ENCODE peak calls at places on chromosomes 11 and 22, in six cellular contexts. One of them, this sample, is unnamed.

GRCh38 chr11:35935390-35935789 is 8.5 kb upstream of the LDLRAD3 start:
- DNase-seq in HCT116: no peak
- DNase-seq in uterus: no peak
- DNase-seq in left ventricle myocardium inferior: no peak
- DNase-seq in foreskin keratinocyte: no peak
- DNase-seq in fibroblast of lung: no peak
- DNase-seq in this sample: no peak

GRCh38 chr11:67615455-67616430 is 9.0 kb downstream of the NDUFV1 start:
- DNase-seq in HCT116: peak; percentile 41
- DNase-seq in uterus: peak; percentile 14
- DNase-seq in left ventricle myocardium inferior: no peak
- DNase-seq in foreskin keratinocyte: no peak
- DNase-seq in fibroblast of lung: no peak
- DNase-seq in this sample: no peak

GRCh38 chr11:125062931-125063428 is at the start of gene SLC37A2:
- DNase-seq in HCT116: no peak
- DNase-seq in uterus: no peak
- DNase-seq in left ventricle myocardium inferior: peak; percentile 70
- DNase-seq in foreskin keratinocyte: peak; percentile 47
- DNase-seq in fibroblast of lung: peak; percentile 49
- DNase-seq in this sample: peak; percentile 51

GRCh38 chr11:16989554-16989953 is 24.7 kb downstream of the PLEKHA7 start:
- DNase-seq in HCT116: no peak
- DNase-seq in uterus: no peak
- DNase-seq in left ventricle myocardium inferior: no peak
- DNase-seq in foreskin keratinocyte: no peak
- DNase-seq in fibroblast of lung: no peak
- DNase-seq in this sample: no peak

GRCh38 chr22:48417143-48418070 is 1410.3 kb downstream of the BRD1 start:
- DNase-seq in HCT116: no peak
- DNase-seq in uterus: no peak
- DNase-seq in left ventricle myocardium inferior: no peak
- DNase-seq in foreskin keratinocyte: no peak
- DNase-seq in fibroblast of lung: no peak
- DNase-seq in this sample: no peak

GRCh38 chr11:119993732-119994131 is 144.2 kb downstream of the TRIM29 start:
- DNase-seq in HCT116: no peak
- DNase-seq in uterus: no peak
- DNase-seq in left ventricle myocardium inferior: no peak
- DNase-seq in foreskin keratinocyte: peak; percentile 24
- DNase-seq in fibroblast of lung: no peak
- DNase-seq in this sample: no peak

GRCh38 chr11:46247664-46248063 is 29.8 kb upstream of the CREB3L1 start:
- DNase-seq in HCT116: peak; percentile 76
- DNase-seq in uterus: no peak
- DNase-seq in left ventricle myocardium inferior: no peak
- DNase-seq in foreskin keratinocyte: peak; percentile 69
- DNase-seq in fibroblast of lung: peak; percentile 43
- DNase-seq in this sample: peak; percentile 52

GRCh38 chr11:67640021-67640757 is 626 bp upstream of the TBX10 start:
- DNase-seq in HCT116: peak; percentile 36
- DNase-seq in uterus: no peak
- DNase-seq in left ventricle myocardium inferior: no peak
- DNase-seq in foreskin keratinocyte: peak; percentile 20
- DNase-seq in fibroblast of lung: peak; percentile 32
- DNase-seq in this sample: peak; percentile 55

GRCh38 chr11:12889243-12889642 is 119.9 kb upstream of the RASSF10 start:
- DNase-seq in HCT116: no peak
- DNase-seq in uterus: peak; percentile 36
- DNase-seq in left ventricle myocardium inferior: peak; percentile 35
- DNase-seq in foreskin keratinocyte: peak; percentile 40
- DNase-seq in fibroblast of lung: peak; percentile 67
- DNase-seq in this sample: no peak

GRCh38 chr22:17149073-17149815 is 9.8 kb downstream of the HDHD5 start:
- DNase-seq in HCT116: no peak
- DNase-seq in uterus: no peak
- DNase-seq in left ventricle myocardium inferior: no peak
- DNase-seq in foreskin keratinocyte: no peak
- DNase-seq in fibroblast of lung: no peak
- DNase-seq in this sample: no peak

GRCh38 chr11:129798212-129798611 is 17.4 kb upstream of the TMEM45B start:
- DNase-seq in HCT116: no peak
- DNase-seq in uterus: no peak
- DNase-seq in left ventricle myocardium inferior: no peak
- DNase-seq in foreskin keratinocyte: no peak
- DNase-seq in fibroblast of lung: no peak
- DNase-seq in this sample: no peak

GRCh38 chr22:46352691-46353386 is 17.3 kb downstream of the TRMU start:
- DNase-seq in HCT116: no peak
- DNase-seq in uterus: no peak
- DNase-seq in left ventricle myocardium inferior: peak; percentile 73
- DNase-seq in foreskin keratinocyte: peak; percentile 75
- DNase-seq in fibroblast of lung: no peak
- DNase-seq in this sample: no peak

GRCh38 chr11:2376751-2377451 is at the start of gene CD81:
- DNase-seq in HCT116: no peak
- DNase-seq in uterus: peak; percentile 50
- DNase-seq in left ventricle myocardium inferior: no peak
- DNase-seq in foreskin keratinocyte: no peak
- DNase-seq in fibroblast of lung: peak; percentile 48
- DNase-seq in this sample: peak; percentile 56

GRCh38 chr11:34810107-34810562 is 106.0 kb downstream of the APIP start:
- DNase-seq in HCT116: no peak
- DNase-seq in uterus: no peak
- DNase-seq in left ventricle myocardium inferior: no peak
- DNase-seq in foreskin keratinocyte: no peak
- DNase-seq in fibroblast of lung: no peak
- DNase-seq in this sample: no peak

GRCh38 chr22:38135133-38135706 is 24.7 kb upstream of the BAIAP2L2 start:
- DNase-seq in HCT116: peak; percentile 53
- DNase-seq in uterus: no peak
- DNase-seq in left ventricle myocardium inferior: no peak
- DNase-seq in foreskin keratinocyte: peak; percentile 90
- DNase-seq in fibroblast of lung: peak; percentile 72
- DNase-seq in this sample: no peak

GRCh38 chr11:126929186-126930085 is 71.1 kb downstream of the KIRREL3 start:
- DNase-seq in HCT116: no peak
- DNase-seq in uterus: no peak
- DNase-seq in left ventricle myocardium inferior: no peak
- DNase-seq in foreskin keratinocyte: no peak
- DNase-seq in fibroblast of lung: peak; percentile 33
- DNase-seq in this sample: no peak

GRCh38 chr11:126925321-126926093 is 75.1 kb downstream of the KIRREL3 start:
- DNase-seq in HCT116: no peak
- DNase-seq in uterus: no peak
- DNase-seq in left ventricle myocardium inferior: no peak
- DNase-seq in foreskin keratinocyte: peak; percentile 55
- DNase-seq in fibroblast of lung: no peak
- DNase-seq in this sample: no peak

GRCh38 chr11:126927628-126928027 is 72.9 kb downstream of the KIRREL3 start:
- DNase-seq in HCT116: no peak
- DNase-seq in uterus: no peak
- DNase-seq in left ventricle myocardium inferior: no peak
- DNase-seq in foreskin keratinocyte: peak; percentile 43
- DNase-seq in fibroblast of lung: no peak
- DNase-seq in this sample: no peak

GRCh38 chr11:126924381-126924780 is 76.2 kb downstream of the KIRREL3 start:
- DNase-seq in HCT116: no peak
- DNase-seq in uterus: no peak
- DNase-seq in left ventricle myocardium inferior: no peak
- DNase-seq in foreskin keratinocyte: no peak
- DNase-seq in fibroblast of lung: no peak
- DNase-seq in this sample: no peak

GRCh38 chr11:126926376-126926791 is 74.2 kb downstream of the KIRREL3 start:
- DNase-seq in HCT116: no peak
- DNase-seq in uterus: no peak
- DNase-seq in left ventricle myocardium inferior: no peak
- DNase-seq in foreskin keratinocyte: no peak
- DNase-seq in fibroblast of lung: peak; percentile 27
- DNase-seq in this sample: no peak
- H3K27ac ChIP-seq in HCT116: no peak overlapping the region
- H3K27ac ChIP-seq in uterus: no peak overlapping the region
- H3K27ac ChIP-seq in left ventricle myocardium inferior: no peak overlapping the region
- H3K27ac ChIP-seq in foreskin keratinocyte: peak overlapping the region; percentile 66
- H3K27ac ChIP-seq in fibroblast of lung: no peak overlapping the region
- H3K27ac ChIP-seq in this sample: no peak overlapping the region

DNA sequence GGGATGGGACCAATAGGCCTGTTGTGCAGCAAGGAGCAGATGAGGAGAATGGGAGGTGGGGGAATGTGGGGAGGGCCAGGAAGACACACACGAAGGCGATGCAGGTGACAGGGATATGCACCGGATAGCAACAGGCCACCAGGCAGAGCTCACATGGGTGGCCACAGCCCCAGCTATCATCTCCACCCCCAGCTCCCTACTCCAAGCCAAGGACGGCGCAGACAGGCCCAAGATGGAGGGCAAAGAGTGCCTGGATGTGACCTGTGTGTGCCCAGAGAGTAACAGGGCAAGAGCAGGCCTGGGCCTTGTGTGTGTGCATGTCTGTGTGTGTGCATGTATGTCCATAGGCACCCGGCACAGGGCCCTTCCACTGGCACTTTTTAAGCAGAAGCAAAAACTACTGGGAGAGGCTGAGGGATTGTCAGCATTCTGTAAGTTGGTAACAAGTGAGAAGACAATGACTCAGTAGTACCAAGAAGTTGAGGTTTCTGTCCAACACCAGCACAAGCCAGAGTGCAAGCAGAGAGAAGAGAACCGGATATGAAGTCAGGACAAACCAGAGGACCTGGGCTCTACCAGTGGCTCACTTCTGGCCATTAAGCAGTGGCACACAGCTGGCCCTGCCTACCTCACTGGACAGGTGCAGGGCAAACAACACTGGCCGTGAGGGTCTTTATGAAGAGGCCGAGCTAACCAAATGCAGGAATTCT is 36.4 kb downstream of the NRXN2 start:
- DNase-seq in HCT116: no peak
- DNase-seq in uterus: no peak
- DNase-seq in left ventricle myocardium inferior: no peak
- DNase-seq in foreskin keratinocyte: no peak
- DNase-seq in fibroblast of lung: no peak
- DNase-seq in this sample: no peak
- H3K4me1 ChIP-seq in HCT116: no peaks in the 10 kb centered on the region
- H3K4me1 ChIP-seq in uterus: no peaks in the 10 kb centered on the region
- H3K4me1 ChIP-seq in left ventricle myocardium inferior: peaks cover 29% of the 10 kb centered on the region
- H3K4me1 ChIP-seq in foreskin keratinocyte: peaks cover 9% of the 10 kb centered on the region
- H3K4me1 ChIP-seq in fibroblast of lung: peaks cover 3% of the 10 kb centered on the region
- H3K4me1 ChIP-seq in this sample: peaks cover 6% of the 10 kb centered on the region

DNA sequence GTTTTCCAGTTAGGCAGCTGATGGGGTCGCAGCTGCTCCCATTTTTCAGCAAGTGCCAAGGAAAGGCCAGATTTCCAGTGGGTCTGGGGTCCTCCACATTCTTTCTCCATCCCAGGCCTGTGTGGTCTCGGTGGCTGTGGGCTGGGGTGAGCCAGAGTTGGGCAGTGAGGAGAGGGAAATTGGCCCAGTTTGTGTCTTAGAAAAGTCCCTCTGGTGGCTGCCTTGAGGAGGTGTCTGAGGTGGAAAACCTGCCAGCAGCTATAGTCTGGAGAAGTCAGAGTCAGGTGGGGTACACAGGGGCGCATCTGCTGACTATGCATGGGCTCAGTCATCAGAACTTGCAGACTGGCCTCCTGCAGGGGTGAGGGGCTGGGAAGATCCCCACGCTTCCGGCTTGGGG is 30.5 kb downstream of the MRGPRD start:
- DNase-seq in HCT116: peak; percentile 15
- DNase-seq in uterus: no peak
- DNase-seq in left ventricle myocardium inferior: no peak
- DNase-seq in foreskin keratinocyte: no peak
- DNase-seq in fibroblast of lung: peak; percentile 17
- DNase-seq in this sample: no peak
- TF ChIP-seq CTCF in HCT116: peak; percentile 17
- TF ChIP-seq CTCF in uterus: no peak
- TF ChIP-seq CTCF in left ventricle myocardium inferior: peak; percentile 23
- TF ChIP-seq CTCF in foreskin keratinocyte: peak; percentile 39
- TF ChIP-seq CTCF in fibroblast of lung: peak; percentile 13
- TF ChIP-seq CTCF in this sample: no peak

DNA sequence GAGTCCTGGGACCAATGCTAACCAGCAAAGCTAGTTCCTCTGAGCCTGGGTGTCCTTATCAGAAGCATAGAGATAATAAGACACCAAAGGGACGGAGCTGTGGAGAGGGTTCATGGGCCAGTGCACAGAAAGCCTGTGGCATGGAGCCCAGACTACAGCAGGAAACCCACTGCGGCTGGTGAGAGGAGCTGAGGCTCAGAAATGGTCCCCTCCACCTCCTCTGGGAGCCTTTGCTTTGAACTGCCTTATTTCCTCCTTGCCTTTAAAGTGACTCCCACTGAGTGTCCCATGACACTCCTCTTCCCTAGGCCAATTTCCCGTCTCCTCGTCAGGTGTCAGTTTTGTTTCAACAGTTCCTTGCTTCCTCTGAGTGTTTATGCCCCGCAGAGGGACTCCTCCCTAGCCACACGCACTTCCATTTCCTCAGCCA is 9.4 kb downstream of the SLCO2B1 start:
- DNase-seq in HCT116: no peak
- DNase-seq in uterus: peak; percentile 34
- DNase-seq in left ventricle myocardium inferior: no peak
- DNase-seq in foreskin keratinocyte: no peak
- DNase-seq in fibroblast of lung: no peak
- DNase-seq in this sample: no peak
- H3K27ac ChIP-seq in HCT116: no peak overlapping the region
- H3K27ac ChIP-seq in uterus: peak overlapping the region; percentile 67
- H3K27ac ChIP-seq in left ventricle myocardium inferior: peak overlapping the region; percentile 82
- H3K27ac ChIP-seq in foreskin keratinocyte: no peak overlapping the region
- H3K27ac ChIP-seq in fibroblast of lung: no peak overlapping the region
- H3K27ac ChIP-seq in this sample: no peak overlapping the region